ENCODE peak calls at places on chromosomes 1 and 21, in four cellular contexts. L is adrenal gland, C is mammary epithelial cell, G is endodermal cell. B is an unnamed sample.

GRCh38 chr1:230728710-230729392 is 14.9 kb upstream of the AGT start:
- DNase-seq in L (no peak), C (no peak), G (peak; percentile 54), B (peak; percentile 61)

GRCh38 chr1:108686609-108687313 is 5.3 kb upstream of the PRPF38B start:
- DNase-seq in L (peak; percentile 35), C (no peak), G (no peak), B (no peak)

GRCh38 chr1:160307455-160307854 is 22.5 kb upstream of the PEX19 start:
- DNase-seq in L (no peak), C (no peak), G (peak; percentile 78), B (no peak)

GRCh38 chr1:33903210-33903589 is 39.3 kb downstream of the HMGB4 start:
- DNase-seq in L (peak; percentile 33), C (no peak), G (no peak), B (no peak)

GRCh38 chr1:53715478-53715877 is 23.5 kb downstream of the GLIS1 start:
- DNase-seq in L (no peak), C (no peak), G (peak; percentile 93), B (peak; percentile 39)

GRCh38 chr1:212518188-212518951 is 85.7 kb downstream of the NENF start:
- DNase-seq in L (peak; percentile 82), C (peak; percentile 21), G (no peak), B (peak; percentile 79)

GRCh38 chr1:208541225-208541855 is 297.2 kb upstream of the PLXNA2 start:
- DNase-seq in L (no peak), C (peak; percentile 46), G (no peak), B (no peak)

GRCh38 chr1:197859024-197859423 is 43.4 kb upstream of the C1orf53 start:
- DNase-seq in L (no peak), C (no peak), G (no peak), B (no peak)

GRCh38 chr1:230869499-230869898 is 1.2 kb upstream of the C1orf198 start:
- DNase-seq in L (no peak), C (no peak), G (no peak), B (no peak)

GRCh38 chr1:232398823-232399222 is 231.1 kb downstream of the SIPA1L2 start:
- DNase-seq in L (no peak), C (no peak), G (no peak), B (no peak)

GRCh38 chr1:50332941-50333594 is 90.2 kb downstream of the DMRTA2 start:
- DNase-seq in L (peak; percentile 26), C (peak; percentile 20), G (peak; percentile 94), B (peak; percentile 60)

GRCh38 chr1:25695066-25695990 is 78.7 kb downstream of the MAN1C1 start:
- DNase-seq in L (peak; percentile 95), C (peak; percentile 36), G (peak; percentile 89), B (peak; percentile 47)

GRCh38 chr1:39639333-39640130 is at the start of gene HEYL:
- DNase-seq in L (peak; percentile 33), C (no peak), G (peak; percentile 95), B (peak; percentile 87)

GRCh38 chr1:1960480-1961196 is 41.6 kb upstream of the TMEM52 start:
- DNase-seq in L (no peak), C (no peak), G (no peak), B (no peak)

DNA sequence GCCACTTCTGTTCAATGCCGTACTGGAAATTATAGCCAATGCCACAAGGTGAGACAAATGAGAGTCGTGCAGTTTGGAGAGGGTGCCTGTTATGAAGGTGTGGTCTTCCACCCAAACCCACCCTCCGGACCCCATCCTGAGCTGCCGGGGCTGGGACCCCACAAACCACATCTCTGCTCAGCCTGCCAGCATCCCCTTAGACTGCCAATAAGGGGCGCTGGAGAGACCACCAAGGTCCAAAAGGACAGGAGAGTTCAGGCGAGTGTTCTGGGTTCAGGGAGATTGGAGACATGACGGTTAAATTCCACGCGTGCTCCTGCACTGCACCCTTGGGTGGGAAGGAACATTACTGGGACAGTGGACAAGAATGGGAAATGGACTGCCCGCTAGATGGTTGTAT is 48.7 kb upstream of the COL18A1 start:
- DNase-seq in L (no peak), C (no peak), G (peak; percentile 83), B (no peak)
- TF ChIP-seq CTCF in L (no peak), C (no peak), G (peak; percentile 79), B (no peak)

GRCh38 chr21:15495965-15496364 is 233.8 kb upstream of the USP25 start:
- DNase-seq in L (no peak), C (peak; percentile 63), G (peak; percentile 42), B (no peak)
- TF ChIP-seq CTCF in L (no peak), C (no peak), G (peak; percentile 32), B (no peak)

DNA sequence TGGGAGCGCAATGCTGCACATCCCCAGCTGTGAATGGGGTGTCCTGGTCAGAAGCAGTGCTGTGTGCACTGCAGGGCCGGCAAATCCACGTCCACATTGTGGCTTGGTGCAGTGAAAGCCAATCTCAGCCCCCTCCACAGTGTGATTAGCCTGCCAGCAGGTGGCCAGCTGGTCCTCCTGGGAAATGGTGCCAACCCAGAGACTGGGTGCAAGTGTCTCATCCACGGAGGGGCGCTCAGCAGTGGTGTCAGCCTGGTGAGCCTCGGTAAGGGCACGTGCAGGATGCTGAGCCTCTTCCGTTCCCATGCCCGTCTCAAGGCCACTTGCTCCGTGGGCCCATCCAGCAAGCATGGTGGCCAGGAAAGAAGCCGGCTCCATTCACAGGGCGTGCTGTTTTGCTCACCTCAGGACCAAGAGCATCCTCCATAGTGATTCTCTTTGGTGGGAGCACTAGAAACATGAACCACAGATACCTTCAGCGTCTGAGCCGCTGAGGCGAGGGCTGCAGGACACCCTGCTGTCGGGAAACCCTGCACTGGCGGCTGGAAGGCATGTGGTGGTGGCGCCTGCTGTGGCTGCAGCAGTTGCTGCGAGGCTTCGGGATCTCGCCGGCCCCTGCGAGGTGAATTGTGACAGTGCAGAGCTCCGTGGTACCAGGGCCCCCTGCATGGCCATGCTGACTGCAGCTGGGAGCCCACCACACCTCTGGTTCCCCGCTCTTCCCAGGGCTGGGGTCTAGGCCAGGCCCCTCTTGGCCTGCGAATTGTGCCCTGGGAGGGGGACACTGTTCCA is 2.0 kb upstream of the SMYD3 start:
- DNase-seq in L (no peak), C (no peak), G (no peak), B (no peak)
- TF ChIP-seq CTCF in L (no peak), C (no peak), G (no peak), B (no peak)

DNA sequence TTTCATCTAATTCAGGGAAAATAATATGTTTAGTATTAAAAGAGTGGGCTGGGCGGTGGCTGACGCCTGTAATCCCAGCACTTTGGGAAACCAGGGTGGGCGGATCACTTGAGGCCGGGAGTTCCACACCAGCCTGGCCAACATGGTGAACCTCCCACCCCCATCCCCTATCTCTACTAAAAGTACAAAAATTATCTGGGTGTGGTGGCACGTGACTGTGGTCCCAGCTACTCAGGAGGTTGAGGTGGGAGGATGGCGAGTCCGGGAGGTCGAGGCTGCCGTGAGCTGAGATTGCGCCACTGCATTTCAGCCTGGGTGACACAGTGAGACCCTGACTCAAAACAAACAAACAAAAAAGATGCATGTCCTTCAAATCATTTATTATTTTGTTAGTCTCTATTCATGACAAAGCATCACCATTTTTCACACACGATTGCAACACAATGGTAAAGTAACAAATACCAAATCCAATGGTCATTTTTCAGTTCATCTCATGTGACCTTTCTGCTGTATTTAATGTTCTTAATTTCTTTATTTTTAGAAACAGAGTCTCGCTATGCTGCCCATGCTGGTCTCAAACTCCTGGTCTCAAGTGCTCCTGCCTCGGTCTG is 1.0 kb downstream of the MSH4 start:
- DNase-seq in L (no peak), C (no peak), G (no peak), B (no peak)
- TF ChIP-seq CTCF in L (no peak), C (no peak), G (no peak), B (no peak)

DNA sequence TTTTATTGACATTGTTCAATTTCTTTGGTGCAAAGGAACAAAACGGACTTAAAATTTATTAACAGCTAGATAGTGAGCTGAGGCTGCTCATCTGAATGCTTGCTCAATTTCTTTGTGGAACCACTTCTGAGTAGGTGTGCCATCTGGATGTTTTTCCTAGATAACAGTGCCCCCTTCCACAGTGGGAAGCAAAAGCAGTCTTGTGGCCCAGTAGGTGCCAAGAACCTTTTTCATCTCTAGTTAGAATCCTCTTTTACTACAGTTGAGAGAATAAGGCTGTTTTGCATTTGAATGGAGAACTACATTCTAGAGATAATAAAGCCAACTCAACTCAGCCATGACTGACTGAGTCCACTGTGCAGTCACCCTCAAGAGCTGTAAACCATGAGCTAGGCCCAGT is 13.3 kb downstream of the F3 start:
- DNase-seq in L (no peak), C (peak; percentile 74), G (no peak), B (no peak)
- TF ChIP-seq CTCF in L (no peak), C (peak; percentile 20), G (no peak), B (no peak)

GRCh38 chr1:29180497-29181412 is 945 bp downstream of the SRSF4 start:
- DNase-seq in L (no peak), C (no peak), G (no peak), B (no peak)
- TF ChIP-seq CTCF in L (no peak), C (no peak), G (no peak), B (no peak)

GRCh38 chr1:11735854-11736745 is at the start of gene AGTRAP:
- DNase-seq in L (peak; percentile 93), C (peak; percentile 86), G (peak; percentile 98), B (peak; percentile 98)
- TF ChIP-seq CTCF in L (no peak), C (peak; percentile 14), G (peak; percentile 39), B (peak; percentile 32)